ENCODE peak calls at places on chromosome 2, in eight cellular contexts. One of them, this sample, is unnamed.
A peak's percentile ranks its signal among the peaks of the same experiment; 100 is the strongest.

GRCh38 chr2:165803123-165803760 is 9.2 kb upstream of the GALNT3 start:
- DNase-seq in transverse colon: peak; percentile 60
- DNase-seq in breast epithelium: no peak
- DNase-seq in HCT116: no peak
- DNase-seq in H1: no peak
- DNase-seq in stomach: no peak
- DNase-seq in prostate gland: peak; percentile 24
- DNase-seq in SK-N-SH: no peak
- DNase-seq in this sample: no peak

GRCh38 chr2:219060821-219061791 is at the start of gene IHH:
- DNase-seq in prostate gland: peak; percentile 36
- DNase-seq in HCT116: no peak
- DNase-seq in breast epithelium: no peak
- DNase-seq in transverse colon: peak; percentile 90
- DNase-seq in SK-N-SH: peak; percentile 81
- DNase-seq in stomach: peak; percentile 79
- DNase-seq in H1: peak; percentile 74
- DNase-seq in this sample: no peak

GRCh38 chr2:75424936-75425619 is 135.7 kb downstream of the EVA1A start:
- DNase-seq in H1: peak; percentile 46
- DNase-seq in transverse colon: no peak
- DNase-seq in SK-N-SH: no peak
- DNase-seq in stomach: no peak
- DNase-seq in HCT116: no peak
- DNase-seq in breast epithelium: no peak
- DNase-seq in prostate gland: no peak
- DNase-seq in this sample: peak; percentile 56

GRCh38 chr2:233928594-233929351 is 11.6 kb downstream of the TRPM8 start:
- DNase-seq in stomach: peak; percentile 33
- DNase-seq in transverse colon: peak; percentile 19
- DNase-seq in SK-N-SH: peak; percentile 54
- DNase-seq in breast epithelium: no peak
- DNase-seq in prostate gland: no peak
- DNase-seq in H1: peak; percentile 77
- DNase-seq in HCT116: no peak
- DNase-seq in this sample: no peak

GRCh38 chr2:8298783-8299182 is 383.1 kb upstream of the ID2 start:
- DNase-seq in HCT116: no peak
- DNase-seq in breast epithelium: no peak
- DNase-seq in prostate gland: no peak
- DNase-seq in SK-N-SH: no peak
- DNase-seq in stomach: no peak
- DNase-seq in transverse colon: no peak
- DNase-seq in H1: no peak
- DNase-seq in this sample: no peak

GRCh38 chr2:136141510-136142154 is 23.7 kb upstream of the CXCR4 start:
- DNase-seq in transverse colon: no peak
- DNase-seq in SK-N-SH: peak; percentile 74
- DNase-seq in prostate gland: no peak
- DNase-seq in HCT116: no peak
- DNase-seq in breast epithelium: no peak
- DNase-seq in stomach: no peak
- DNase-seq in H1: no peak
- DNase-seq in this sample: no peak

GRCh38 chr2:160613466-160614153 is 120.0 kb upstream of the RBMS1 start:
- DNase-seq in H1: no peak
- DNase-seq in prostate gland: no peak
- DNase-seq in stomach: no peak
- DNase-seq in SK-N-SH: no peak
- DNase-seq in HCT116: no peak
- DNase-seq in transverse colon: no peak
- DNase-seq in breast epithelium: no peak
- DNase-seq in this sample: no peak

GRCh38 chr2:20507166-20507692 is 60.4 kb downstream of the RHOB start:
- DNase-seq in transverse colon: no peak
- DNase-seq in prostate gland: no peak
- DNase-seq in HCT116: no peak
- DNase-seq in SK-N-SH: no peak
- DNase-seq in breast epithelium: no peak
- DNase-seq in stomach: no peak
- DNase-seq in H1: no peak
- DNase-seq in this sample: peak; percentile 40

GRCh38 chr2:66675596-66675995 is 240.7 kb downstream of the MEIS1 start:
- DNase-seq in breast epithelium: no peak
- DNase-seq in HCT116: no peak
- DNase-seq in stomach: no peak
- DNase-seq in prostate gland: no peak
- DNase-seq in SK-N-SH: no peak
- DNase-seq in transverse colon: no peak
- DNase-seq in H1: no peak
- DNase-seq in this sample: no peak

GRCh38 chr2:165044505-165045303 is 89.4 kb upstream of the SLC38A11 start:
- DNase-seq in HCT116: no peak
- DNase-seq in H1: no peak
- DNase-seq in prostate gland: no peak
- DNase-seq in SK-N-SH: no peak
- DNase-seq in stomach: no peak
- DNase-seq in transverse colon: no peak
- DNase-seq in breast epithelium: no peak
- DNase-seq in this sample: no peak

GRCh38 chr2:73043978-73044832 is 27.3 kb downstream of the SFXN5 start:
- DNase-seq in H1: no peak
- DNase-seq in prostate gland: no peak
- DNase-seq in HCT116: no peak
- DNase-seq in breast epithelium: no peak
- DNase-seq in SK-N-SH: no peak
- DNase-seq in transverse colon: no peak
- DNase-seq in stomach: no peak
- DNase-seq in this sample: no peak

GRCh38 chr2:3633089-3633981 is 24.7 kb upstream of the ALLC start:
- DNase-seq in H1: peak; percentile 35
- DNase-seq in SK-N-SH: no peak
- DNase-seq in HCT116: no peak
- DNase-seq in prostate gland: no peak
- DNase-seq in transverse colon: peak; percentile 5
- DNase-seq in stomach: no peak
- DNase-seq in breast epithelium: peak; percentile 40
- DNase-seq in this sample: peak; percentile 68

GRCh38 chr2:226447896-226448295 is 351.7 kb downstream of the IRS1 start:
- DNase-seq in H1: no peak
- DNase-seq in breast epithelium: no peak
- DNase-seq in prostate gland: no peak
- DNase-seq in transverse colon: no peak
- DNase-seq in HCT116: no peak
- DNase-seq in SK-N-SH: no peak
- DNase-seq in stomach: no peak
- DNase-seq in this sample: no peak

GRCh38 chr2:236748385-236748784 is 178.8 kb downstream of the ACKR3 start:
- DNase-seq in stomach: no peak
- DNase-seq in SK-N-SH: no peak
- DNase-seq in HCT116: no peak
- DNase-seq in H1: no peak
- DNase-seq in breast epithelium: no peak
- DNase-seq in transverse colon: peak; percentile 17
- DNase-seq in prostate gland: no peak
- DNase-seq in this sample: no peak

GRCh38 chr2:33219850-33220275 is 256.6 kb upstream of the RASGRP3 start:
- DNase-seq in HCT116: no peak
- DNase-seq in stomach: no peak
- DNase-seq in breast epithelium: no peak
- DNase-seq in SK-N-SH: no peak
- DNase-seq in prostate gland: no peak
- DNase-seq in H1: no peak
- DNase-seq in transverse colon: no peak
- DNase-seq in this sample: no peak

GRCh38 chr2:28408764-28409599 is 16.3 kb downstream of the FOSL2 start:
- DNase-seq in prostate gland: no peak
- DNase-seq in stomach: no peak
- DNase-seq in breast epithelium: no peak
- DNase-seq in H1: no peak
- DNase-seq in SK-N-SH: no peak
- DNase-seq in transverse colon: peak; percentile 61
- DNase-seq in HCT116: peak; percentile 84
- DNase-seq in this sample: peak; percentile 88

GRCh38 chr2:237732070-237732469 is 66.5 kb upstream of the RBM44 start:
- DNase-seq in HCT116: no peak
- DNase-seq in prostate gland: no peak
- DNase-seq in stomach: no peak
- DNase-seq in breast epithelium: no peak
- DNase-seq in transverse colon: no peak
- DNase-seq in H1: peak; percentile 47
- DNase-seq in SK-N-SH: no peak
- DNase-seq in this sample: no peak

DNA sequence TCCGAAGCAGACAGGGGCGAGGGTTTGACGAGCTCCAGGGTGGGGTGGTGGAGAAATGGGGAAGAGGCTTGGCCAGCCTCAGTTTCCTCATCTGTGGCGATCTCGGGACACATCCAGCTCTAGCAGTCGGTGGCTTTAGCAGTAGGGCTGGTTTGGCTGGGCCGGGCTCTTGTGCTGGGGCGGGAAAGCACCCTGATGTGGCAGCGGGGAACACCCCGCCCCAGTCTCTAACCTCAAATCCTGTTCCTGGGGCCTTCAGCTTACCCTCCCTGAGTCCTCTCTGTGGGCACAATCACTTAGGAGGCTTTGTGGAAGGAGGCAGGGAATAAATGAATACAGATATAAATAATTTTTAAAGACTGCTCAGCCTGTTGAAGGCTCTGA is 26.5 kb upstream of the MCFD2 start:
- DNase-seq in stomach: peak; percentile 50
- DNase-seq in SK-N-SH: peak; percentile 42
- DNase-seq in HCT116: no peak
- DNase-seq in transverse colon: peak; percentile 75
- DNase-seq in H1: no peak
- DNase-seq in prostate gland: peak; percentile 53
- DNase-seq in breast epithelium: no peak
- DNase-seq in this sample: peak; percentile 93
- TF ChIP-seq POLR2AphosphoS5 in stomach: no peak
- TF ChIP-seq POLR2AphosphoS5 in SK-N-SH: no peak
- TF ChIP-seq POLR2AphosphoS5 in HCT116: no peak
- TF ChIP-seq POLR2AphosphoS5 in transverse colon: no peak
- TF ChIP-seq POLR2AphosphoS5 in H1: no peak
- TF ChIP-seq POLR2AphosphoS5 in prostate gland: peak; percentile 4
- TF ChIP-seq POLR2AphosphoS5 in breast epithelium: peak; percentile 11
- TF ChIP-seq POLR2AphosphoS5 in this sample: no peak

GRCh38 chr2:69643602-69644505 is at the start of gene AAK1:
- DNase-seq in HCT116: peak; percentile 74
- DNase-seq in breast epithelium: peak; percentile 87
- DNase-seq in stomach: peak; percentile 91
- DNase-seq in transverse colon: peak; percentile 93
- DNase-seq in SK-N-SH: peak; percentile 95
- DNase-seq in H1: peak; percentile 90
- DNase-seq in prostate gland: peak; percentile 90
- DNase-seq in this sample: peak; percentile 97

GRCh38 chr2:69645026-69645425 is 1.5 kb upstream of the AAK1 start:
- DNase-seq in prostate gland: no peak
- DNase-seq in SK-N-SH: no peak
- DNase-seq in HCT116: no peak
- DNase-seq in breast epithelium: no peak
- DNase-seq in transverse colon: no peak
- DNase-seq in stomach: no peak
- DNase-seq in H1: no peak
- DNase-seq in this sample: no peak

GRCh38 chr2:69644506-69644979 is 1.0 kb upstream of the AAK1 start:
- DNase-seq in HCT116: no peak
- DNase-seq in SK-N-SH: no peak
- DNase-seq in transverse colon: no peak
- DNase-seq in prostate gland: no peak
- DNase-seq in H1: no peak
- DNase-seq in stomach: no peak
- DNase-seq in breast epithelium: no peak
- DNase-seq in this sample: no peak

GRCh38 chr2:69645926-69646325 is 2.4 kb upstream of the AAK1 start:
- DNase-seq in breast epithelium: no peak
- DNase-seq in SK-N-SH: no peak
- DNase-seq in HCT116: no peak
- DNase-seq in prostate gland: no peak
- DNase-seq in H1: no peak
- DNase-seq in transverse colon: no peak
- DNase-seq in stomach: no peak
- DNase-seq in this sample: no peak

GRCh38 chr2:69646714-69647113 is 3.2 kb upstream of the AAK1 start:
- DNase-seq in breast epithelium: no peak
- DNase-seq in SK-N-SH: no peak
- DNase-seq in H1: no peak
- DNase-seq in prostate gland: no peak
- DNase-seq in stomach: no peak
- DNase-seq in HCT116: no peak
- DNase-seq in transverse colon: no peak
- DNase-seq in this sample: no peak
- H3K4me3 ChIP-seq in breast epithelium: no peak overlapping the region
- H3K4me3 ChIP-seq in SK-N-SH: no peak overlapping the region
- H3K4me3 ChIP-seq in H1: no peak overlapping the region
- H3K4me3 ChIP-seq in prostate gland: no peak overlapping the region
- H3K4me3 ChIP-seq in stomach: no peak overlapping the region
- H3K4me3 ChIP-seq in HCT116: no peak overlapping the region
- H3K4me3 ChIP-seq in transverse colon: no peak overlapping the region
- H3K4me3 ChIP-seq in this sample: no peak overlapping the region

GRCh38 chr2:84944257-84944909 is 26.6 kb upstream of the KCMF1 start:
- DNase-seq in HCT116: no peak
- DNase-seq in breast epithelium: no peak
- DNase-seq in transverse colon: no peak
- DNase-seq in prostate gland: no peak
- DNase-seq in SK-N-SH: no peak
- DNase-seq in stomach: no peak
- DNase-seq in H1: no peak
- DNase-seq in this sample: no peak
- TF ChIP-seq POLR2AphosphoS5 in HCT116: no peak
- TF ChIP-seq POLR2AphosphoS5 in breast epithelium: no peak
- TF ChIP-seq POLR2AphosphoS5 in transverse colon: no peak
- TF ChIP-seq POLR2AphosphoS5 in prostate gland: no peak
- TF ChIP-seq POLR2AphosphoS5 in SK-N-SH: no peak
- TF ChIP-seq POLR2AphosphoS5 in stomach: no peak
- TF ChIP-seq POLR2AphosphoS5 in H1: no peak
- TF ChIP-seq POLR2AphosphoS5 in this sample: no peak

GRCh38 chr2:231785413-231785812 is 832 bp upstream of the COPS7B start:
- DNase-seq in SK-N-SH: no peak
- DNase-seq in breast epithelium: no peak
- DNase-seq in HCT116: no peak
- DNase-seq in H1: no peak
- DNase-seq in stomach: no peak
- DNase-seq in transverse colon: no peak
- DNase-seq in prostate gland: no peak
- DNase-seq in this sample: no peak

GRCh38 chr2:231780909-231781797 is at the start of gene PDE6D:
- DNase-seq in transverse colon: peak; percentile 99
- DNase-seq in breast epithelium: peak; percentile 96
- DNase-seq in H1: peak; percentile 100
- DNase-seq in prostate gland: peak; percentile 98
- DNase-seq in stomach: peak; percentile 99
- DNase-seq in HCT116: peak; percentile 98
- DNase-seq in SK-N-SH: peak; percentile 99
- DNase-seq in this sample: peak; percentile 96

GRCh38 chr2:231780123-231780908 is 766 bp downstream of the PDE6D start:
- DNase-seq in H1: peak; percentile 58
- DNase-seq in stomach: no peak
- DNase-seq in breast epithelium: no peak
- DNase-seq in HCT116: no peak
- DNase-seq in prostate gland: no peak
- DNase-seq in transverse colon: peak; percentile 20
- DNase-seq in SK-N-SH: peak; percentile 37
- DNase-seq in this sample: peak; percentile 77

GRCh38 chr2:231785822-231786176 is 446 bp upstream of the COPS7B start:
- DNase-seq in transverse colon: no peak
- DNase-seq in HCT116: no peak
- DNase-seq in SK-N-SH: no peak
- DNase-seq in breast epithelium: no peak
- DNase-seq in H1: no peak
- DNase-seq in stomach: no peak
- DNase-seq in prostate gland: no peak
- DNase-seq in this sample: no peak

GRCh38 chr2:231781798-231782726 is 980 bp upstream of the PDE6D start:
- DNase-seq in prostate gland: peak; percentile 20
- DNase-seq in SK-N-SH: no peak
- DNase-seq in HCT116: peak; percentile 10
- DNase-seq in breast epithelium: no peak
- DNase-seq in H1: no peak
- DNase-seq in stomach: no peak
- DNase-seq in transverse colon: peak; percentile 43
- DNase-seq in this sample: no peak
- H3K4me3 ChIP-seq in prostate gland: peak overlapping the region; percentile 74
- H3K4me3 ChIP-seq in SK-N-SH: peak overlapping the region; percentile 87
- H3K4me3 ChIP-seq in HCT116: peak overlapping the region; percentile 66
- H3K4me3 ChIP-seq in breast epithelium: peak overlapping the region; percentile 83
- H3K4me3 ChIP-seq in H1: peak overlapping the region; percentile 82
- H3K4me3 ChIP-seq in stomach: peak overlapping the region; percentile 71
- H3K4me3 ChIP-seq in transverse colon: peak overlapping the region; percentile 97
- H3K4me3 ChIP-seq in this sample: peak overlapping the region; percentile 93